ENCODE peak calls at places on chromosomes 16 and 17, in ten cellular contexts. R is nephron progenitor cell; W is MM.1S; X is NCI-H146; Y is glutamatergic neuron; T is AG20443; K is NCI-H1092; B is GM10248; E is activated naive CD8-positive, alpha-beta T cell treated with anti-CD3 and anti-CD28 coated beads, Interleukin-2, amount 50 U/mL, for 16 hours; L is stimulated activated CD4-positive, alpha-beta T cell treated with anti-CD3 and anti-CD28 coated beads, Interleukin-2, amount 100 ng/mL, for 24 hours. J is an unnamed sample.

GRCh38 chr17:74152591-74153455 is 50.7 kb upstream of the RPL38 start:
- DNase-seq in R (no peak), W (no peak), X (no peak), Y (no peak), T (peak; percentile 27), K (no peak), B (no peak), E (no peak), L (no peak), J (no peak)

GRCh38 chr17:297758-298157 is 54.8 kb downstream of the RPH3AL start:
- DNase-seq in R (no peak), W (no peak), X (no peak), Y (no peak), T (no peak), K (no peak), B (no peak), E (no peak), L (no peak), J (no peak)

GRCh38 chr17:17752822-17753448 is 71.7 kb downstream of the RAI1 start:
- DNase-seq in R (no peak), W (no peak), X (no peak), Y (no peak), T (no peak), K (no peak), B (no peak), E (no peak), L (no peak), J (no peak)

GRCh38 chr16:73390491-73390890 is 342.6 kb upstream of the ZFHX3 start:
- DNase-seq in R (no peak), W (no peak), X (no peak), Y (no peak), T (no peak), K (no peak), B (no peak), E (no peak), L (no peak), J (no peak)

GRCh38 chr17:27631409-27631755 is 394 bp downstream of the LGALS9 start:
- DNase-seq in R (no peak), W (no peak), X (no peak), Y (no peak), T (no peak), K (no peak), B (peak; percentile 50), E (no peak), L (no peak), J (peak; percentile 44)

GRCh38 chr16:82769845-82770244 is 143.1 kb downstream of the CDH13 start:
- DNase-seq in R (no peak), W (no peak), X (no peak), Y (no peak), T (no peak), K (peak; percentile 23), B (no peak), E (no peak), L (no peak), J (no peak)

GRCh38 chr16:71568541-71568940 is 8.4 kb downstream of the TAT start:
- DNase-seq in R (no peak), W (no peak), X (no peak), Y (no peak), T (no peak), K (no peak), B (no peak), E (no peak), L (no peak), J (no peak)

GRCh38 chr17:49959183-49959935 is 9.6 kb upstream of the DLX4 start:
- DNase-seq in R (no peak), W (no peak), X (no peak), Y (no peak), T (no peak), K (no peak), B (no peak), E (no peak), L (no peak), J (no peak)

GRCh38 chr17:1568950-1569810 is 6.6 kb upstream of the PITPNA start:
- DNase-seq in R (no peak), W (no peak), X (no peak), Y (no peak), T (no peak), K (no peak), B (no peak), E (no peak), L (no peak), J (no peak)

GRCh38 chr17:75670868-75671267 is 3.7 kb downstream of the SAP30BP start:
- DNase-seq in R (no peak), W (no peak), X (no peak), Y (no peak), T (no peak), K (no peak), B (no peak), E (no peak), L (no peak), J (no peak)

GRCh38 chr16:69839798-69840409 is 77.8 kb downstream of the WWP2 start:
- DNase-seq in R (no peak), W (no peak), X (no peak), Y (no peak), T (no peak), K (peak; percentile 12), B (no peak), E (no peak), L (no peak), J (no peak)

GRCh38 chr17:68805609-68806008 is 149.6 kb downstream of the ABCA8 start:
- DNase-seq in R (no peak), W (peak; percentile 34), X (no peak), Y (no peak), T (no peak), K (no peak), B (no peak), E (no peak), L (no peak), J (no peak)

GRCh38 chr16:85475691-85476300 is 137.3 kb upstream of the GSE1 start:
- DNase-seq in R (no peak), W (no peak), X (no peak), Y (no peak), T (no peak), K (no peak), B (no peak), E (no peak), L (no peak), J (no peak)

GRCh38 chr16:81445143-81445922 is 725 bp downstream of the CMIP start:
- DNase-seq in R (peak; percentile 55), W (peak; percentile 38), X (peak; percentile 26), Y (peak; percentile 51), T (peak; percentile 74), K (no peak), B (peak; percentile 70), E (no peak), L (peak; percentile 54), J (peak; percentile 43)

GRCh38 chr16:19241512-19241911 is 44.0 kb upstream of the CLEC19A start:
- DNase-seq in R (no peak), W (no peak), X (no peak), Y (no peak), T (no peak), K (no peak), B (no peak), E (no peak), L (no peak), J (no peak)

GRCh38 chr17:15463363-15463762 is 4.1 kb downstream of the CDRT4 start:
- DNase-seq in R (peak; percentile 24), W (no peak), X (no peak), Y (no peak), T (peak; percentile 89), K (no peak), B (no peak), E (no peak), L (no peak), J (no peak)

J was measured in naive B cell.